ENCODE peak calls at places on chromosomes 5 and 9, in five cellular contexts. Z is AG04450, T is naive B cell, C is brain microvascular endothelial cell, H is NCI-H1048. S is an unnamed sample.

GRCh38 chr9:112858625-112859147 is 32.0 kb downstream of the SLC46A2 start:
- DNase-seq in Z (no peak), T (peak; percentile 44), C (no peak), H (no peak), S (peak; percentile 83)

GRCh38 chr5:34903260-34903659 is 12.0 kb downstream of the RAD1 start:
- DNase-seq in Z (no peak), T (no peak), C (no peak), H (no peak), S (no peak)

GRCh38 chr9:105127863-105128220 is 116.6 kb upstream of the SLC44A1 start:
- DNase-seq in Z (no peak), T (peak; percentile 9), C (peak; percentile 71), H (no peak), S (peak; percentile 85)

GRCh38 chr5:132456553-132457361 is 33.8 kb downstream of the IRF1 start:
- DNase-seq in Z (no peak), T (peak; percentile 75), C (no peak), H (no peak), S (peak; percentile 64)

GRCh38 chr9:27572566-27572917 is 739 bp downstream of the C9orf72 start:
- DNase-seq in Z (no peak), T (peak; percentile 76), C (peak; percentile 34), H (no peak), S (peak; percentile 73)

GRCh38 chr5:113394658-113395057 is 40.1 kb downstream of the TSSK1B start:
- DNase-seq in Z (no peak), T (no peak), C (no peak), H (no peak), S (no peak)

GRCh38 chr5:132086277-132086794 is 12.7 kb downstream of the CSF2 start:
- DNase-seq in Z (peak; percentile 83), T (no peak), C (peak; percentile 92), H (no peak), S (no peak)

GRCh38 chr9:98157372-98157771 is 35.1 kb downstream of the CORO2A start:
- DNase-seq in Z (no peak), T (no peak), C (no peak), H (no peak), S (no peak)

GRCh38 chr9:125262217-125262991 is 778 bp downstream of the GAPVD1 start:
- DNase-seq in Z (no peak), T (peak; percentile 3), C (no peak), H (no peak), S (no peak)

S was measured in GF-D8.